ENCODE peak calls at places on chromosome 19, in seven cellular contexts. I is stimulated activated CD8-positive, alpha-beta memory T cell treated with anti-CD3 and anti-CD28 coated beads, Interleukin-4, amount 100 ng/mL, for 24 hours; A is T-helper 22 cell; V is colonic mucosa; K is CD8-positive, alpha-beta T cell; L is C1 segment of cervical spinal cord; D is ecto neural progenitor cell. F is an unnamed sample.
A peak's percentile ranks its signal among the peaks of the same experiment; 100 is the strongest.

GRCh38 chr19:1494115-1494815 is 3.3 kb downstream of the REEP6 start:
- DNase-seq in I (no peak), A (no peak), V (no peak), K (no peak), L (no peak), D (no peak), F (no peak)

GRCh38 chr19:22532388-22533310 is 101.5 kb upstream of the ZNF492 start:
- DNase-seq in I (no peak), A (no peak), V (peak; percentile 32), K (no peak), L (peak; percentile 22), D (no peak), F (no peak)

GRCh38 chr19:28466107-28467045 is 746.6 kb downstream of the UQCRFS1 start:
- DNase-seq in I (peak; percentile 44), A (no peak), V (peak; percentile 81), K (peak; percentile 70), L (no peak), D (peak; percentile 79), F (peak; percentile 10)

GRCh38 chr19:3576696-3577443 is 4.1 kb downstream of the HMG20B start:
- DNase-seq in I (no peak), A (no peak), V (peak; percentile 63), K (no peak), L (no peak), D (peak; percentile 88), F (no peak)

GRCh38 chr19:55711719-55712118 is 26.5 kb downstream of the NLRP9 start:
- DNase-seq in I (no peak), A (no peak), V (no peak), K (no peak), L (no peak), D (no peak), F (no peak)

GRCh38 chr19:2544576-2545415 is 68.9 kb downstream of the GADD45B start:
- DNase-seq in I (no peak), A (no peak), V (no peak), K (no peak), L (no peak), D (no peak), F (no peak)

GRCh38 chr19:51422053-51422448 is 4.6 kb upstream of the SIGLEC10 start:
- DNase-seq in I (peak; percentile 83), A (peak; percentile 43), V (peak; percentile 92), K (peak; percentile 89), L (peak; percentile 35), D (peak; percentile 96), F (peak; percentile 65)

GRCh38 chr19:34957830-34958751 is 5.9 kb downstream of the ZNF792 start:
- DNase-seq in I (no peak), A (no peak), V (no peak), K (no peak), L (no peak), D (no peak), F (no peak)

GRCh38 chr19:54837542-54837941 is 12.7 kb upstream of the KIR3DL2 start:
- DNase-seq in I (no peak), A (no peak), V (no peak), K (no peak), L (no peak), D (no peak), F (no peak)

GRCh38 chr19:53102701-53103140 is 501 bp downstream of the ZNF160 start:
- DNase-seq in I (no peak), A (no peak), V (peak; percentile 34), K (peak; percentile 34), L (no peak), D (no peak), F (no peak)

GRCh38 chr19:51372649-51373504 is at the start of gene NKG7:
- DNase-seq in I (peak; percentile 84), A (peak; percentile 34), V (no peak), K (peak; percentile 70), L (no peak), D (no peak), F (no peak)

GRCh38 chr19:40802300-40803169 is 3.5 kb downstream of the EGLN2 start:
- DNase-seq in I (no peak), A (no peak), V (peak; percentile 83), K (no peak), L (no peak), D (no peak), F (no peak)

GRCh38 chr19:46394398-46394797 is 19.0 kb downstream of the CCDC8 start:
- DNase-seq in I (no peak), A (no peak), V (no peak), K (no peak), L (no peak), D (no peak), F (no peak)

GRCh38 chr19:47047931-47048399 is 459 bp downstream of the TMEM160 start:
- DNase-seq in I (peak; percentile 62), A (peak; percentile 58), V (peak; percentile 91), K (peak; percentile 57), L (peak; percentile 63), D (peak; percentile 90), F (no peak)

GRCh38 chr19:41563847-41564514 is 12.0 kb upstream of the CEACAM21 start:
- DNase-seq in I (no peak), A (peak; percentile 44), V (no peak), K (peak; percentile 72), L (no peak), D (no peak), F (no peak)

GRCh38 chr19:664913-665443 is 2.0 kb upstream of the RNF126 start:
- DNase-seq in I (peak; percentile 70), A (peak; percentile 64), V (peak; percentile 90), K (peak; percentile 84), L (peak; percentile 43), D (peak; percentile 95), F (peak; percentile 34)

GRCh38 chr19:15317392-15318011 is 14.8 kb downstream of the BRD4 start:
- DNase-seq in I (no peak), A (no peak), V (no peak), K (no peak), L (no peak), D (no peak), F (no peak)

GRCh38 chr19:42132030-42132628 is at the start of gene POU2F2:
- DNase-seq in I (peak; percentile 86), A (peak; percentile 92), V (peak; percentile 55), K (peak; percentile 87), L (peak; percentile 3), D (no peak), F (peak; percentile 13)

GRCh38 chr19:55284405-55285058 is 735 bp downstream of the BRSK1 start:
- DNase-seq in I (no peak), A (no peak), V (no peak), K (no peak), L (no peak), D (peak; percentile 61), F (no peak)

GRCh38 chr19:42191855-42192254 is 25.6 kb downstream of the DEDD2 start:
- DNase-seq in I (no peak), A (no peak), V (peak; percentile 90), K (no peak), L (no peak), D (no peak), F (no peak)

GRCh38 chr19:6393982-6394412 is 1.0 kb upstream of the GTF2F1 start:
- DNase-seq in I (no peak), A (peak; percentile 38), V (no peak), K (peak; percentile 74), L (no peak), D (no peak), F (no peak)

GRCh38 chr19:39996218-39996810 is 546 bp upstream of the ZNF546 start:
- DNase-seq in I (no peak), A (peak; percentile 19), V (no peak), K (peak; percentile 54), L (no peak), D (no peak), F (no peak)

GRCh38 chr19:43532962-43533545 is at the start of gene ZNF575:
- DNase-seq in I (peak; percentile 86), A (peak; percentile 70), V (peak; percentile 92), K (peak; percentile 80), L (peak; percentile 82), D (peak; percentile 93), F (peak; percentile 94)

GRCh38 chr19:50250450-50251136 is 47.2 kb downstream of the MYH14 start:
- DNase-seq in I (no peak), A (no peak), V (no peak), K (no peak), L (no peak), D (no peak), F (no peak)

GRCh38 chr19:28406237-28406596 is 806.7 kb downstream of the UQCRFS1 start:
- DNase-seq in I (no peak), A (no peak), V (no peak), K (no peak), L (no peak), D (no peak), F (no peak)